ENCODE peak calls at places on chromosomes 2 and 18, in seven cellular contexts. One of them, this sample, is unnamed.

GRCh38 chr2:4618630-4619228 is 915.4 kb downstream of the DCDC2C start:
- DNase-seq in cardiac fibroblast: no peak
- DNase-seq in activated T-cell treated with anti-CD3 and anti-CD28 coated beads for 1 hour: no peak
- DNase-seq in stimulated activated CD8-positive, alpha-beta memory T cell treated with anti-CD3 and anti-CD28 coated beads, Interleukin-12 subunit alpha, Interleukin-12 subunit beta, amount 100 ng/mL, for 4 hours: no peak
- DNase-seq in GM03348: no peak
- DNase-seq in progenitor cell of endocrine pancreas: no peak
- DNase-seq in naive thymus-derived CD8-positive, alpha-beta T cell: no peak
- DNase-seq in this sample: no peak

GRCh38 chr18:42030586-42031182 is 75.7 kb downstream of the PIK3C3 start:
- DNase-seq in GM03348: peak; percentile 46
- DNase-seq in cardiac fibroblast: peak; percentile 31
- DNase-seq in activated T-cell treated with anti-CD3 and anti-CD28 coated beads for 1 hour: no peak
- DNase-seq in progenitor cell of endocrine pancreas: no peak
- DNase-seq in naive thymus-derived CD8-positive, alpha-beta T cell: no peak
- DNase-seq in stimulated activated CD8-positive, alpha-beta memory T cell treated with anti-CD3 and anti-CD28 coated beads, Interleukin-12 subunit alpha, Interleukin-12 subunit beta, amount 100 ng/mL, for 4 hours: no peak
- DNase-seq in this sample: peak; percentile 43

GRCh38 chr2:65032016-65032975 is 23.9 kb upstream of the CEP68 start:
- DNase-seq in GM03348: no peak
- DNase-seq in progenitor cell of endocrine pancreas: no peak
- DNase-seq in naive thymus-derived CD8-positive, alpha-beta T cell: no peak
- DNase-seq in stimulated activated CD8-positive, alpha-beta memory T cell treated with anti-CD3 and anti-CD28 coated beads, Interleukin-12 subunit alpha, Interleukin-12 subunit beta, amount 100 ng/mL, for 4 hours: no peak
- DNase-seq in cardiac fibroblast: no peak
- DNase-seq in activated T-cell treated with anti-CD3 and anti-CD28 coated beads for 1 hour: no peak
- DNase-seq in this sample: no peak

GRCh38 chr2:225748606-225749005 is 349.1 kb downstream of the NYAP2 start:
- DNase-seq in cardiac fibroblast: no peak
- DNase-seq in activated T-cell treated with anti-CD3 and anti-CD28 coated beads for 1 hour: no peak
- DNase-seq in stimulated activated CD8-positive, alpha-beta memory T cell treated with anti-CD3 and anti-CD28 coated beads, Interleukin-12 subunit alpha, Interleukin-12 subunit beta, amount 100 ng/mL, for 4 hours: no peak
- DNase-seq in progenitor cell of endocrine pancreas: no peak
- DNase-seq in naive thymus-derived CD8-positive, alpha-beta T cell: no peak
- DNase-seq in GM03348: no peak
- DNase-seq in this sample: no peak

GRCh38 chr2:197852127-197852526 is 47.7 kb downstream of the PLCL1 start:
- DNase-seq in cardiac fibroblast: no peak
- DNase-seq in activated T-cell treated with anti-CD3 and anti-CD28 coated beads for 1 hour: no peak
- DNase-seq in naive thymus-derived CD8-positive, alpha-beta T cell: no peak
- DNase-seq in progenitor cell of endocrine pancreas: no peak
- DNase-seq in stimulated activated CD8-positive, alpha-beta memory T cell treated with anti-CD3 and anti-CD28 coated beads, Interleukin-12 subunit alpha, Interleukin-12 subunit beta, amount 100 ng/mL, for 4 hours: no peak
- DNase-seq in GM03348: no peak
- DNase-seq in this sample: no peak

GRCh38 chr2:188122983-188123382 is 168.7 kb upstream of the GULP1 start:
- DNase-seq in GM03348: no peak
- DNase-seq in stimulated activated CD8-positive, alpha-beta memory T cell treated with anti-CD3 and anti-CD28 coated beads, Interleukin-12 subunit alpha, Interleukin-12 subunit beta, amount 100 ng/mL, for 4 hours: no peak
- DNase-seq in naive thymus-derived CD8-positive, alpha-beta T cell: no peak
- DNase-seq in progenitor cell of endocrine pancreas: no peak
- DNase-seq in cardiac fibroblast: no peak
- DNase-seq in activated T-cell treated with anti-CD3 and anti-CD28 coated beads for 1 hour: no peak
- DNase-seq in this sample: no peak

GRCh38 chr2:3535794-3536681 is 16.7 kb upstream of the ADI1 start:
- DNase-seq in cardiac fibroblast: peak; percentile 93
- DNase-seq in activated T-cell treated with anti-CD3 and anti-CD28 coated beads for 1 hour: no peak
- DNase-seq in progenitor cell of endocrine pancreas: no peak
- DNase-seq in naive thymus-derived CD8-positive, alpha-beta T cell: no peak
- DNase-seq in stimulated activated CD8-positive, alpha-beta memory T cell treated with anti-CD3 and anti-CD28 coated beads, Interleukin-12 subunit alpha, Interleukin-12 subunit beta, amount 100 ng/mL, for 4 hours: no peak
- DNase-seq in GM03348: peak; percentile 76
- DNase-seq in this sample: peak; percentile 91

GRCh38 chr2:63697160-63697559 is 108.4 kb downstream of the MDH1 start:
- DNase-seq in naive thymus-derived CD8-positive, alpha-beta T cell: no peak
- DNase-seq in GM03348: no peak
- DNase-seq in progenitor cell of endocrine pancreas: no peak
- DNase-seq in activated T-cell treated with anti-CD3 and anti-CD28 coated beads for 1 hour: no peak
- DNase-seq in stimulated activated CD8-positive, alpha-beta memory T cell treated with anti-CD3 and anti-CD28 coated beads, Interleukin-12 subunit alpha, Interleukin-12 subunit beta, amount 100 ng/mL, for 4 hours: no peak
- DNase-seq in cardiac fibroblast: no peak
- DNase-seq in this sample: no peak

This sample was measured in iris pigment epithelial cell.